ENCODE peak calls at places on chromosome 5, in nine cellular contexts. E is KBM-7, U is fibroblast of mammary gland, D is lung, Z is NCI-H510A treated with DMSO at 0.1 percent for 48 hours, R is Caki2, A is naive B cell, I is NCI-H1092, J is SW 1271. P is an unnamed sample.
A peak's percentile ranks its signal among the peaks of the same experiment; 100 is the strongest.

GRCh38 chr5:148776780-148777179 is 49.6 kb upstream of the ADRB2 start:
- DNase-seq in A (no peak), D (no peak), R (peak; percentile 7), I (no peak), J (peak; percentile 27), E (no peak), U (peak; percentile 78), Z (no peak), P (no peak)

GRCh38 chr5:415928-416635 is 26.9 kb upstream of the EXOC3 start:
- DNase-seq in D (no peak), I (no peak), E (no peak), U (no peak), A (no peak), J (no peak), R (no peak), Z (no peak), P (no peak)

GRCh38 chr5:117143381-117143780 is 568.8 kb upstream of the SEMA6A start:
- DNase-seq in A (no peak), U (no peak), I (no peak), J (no peak), D (no peak), Z (no peak), R (no peak), E (no peak), P (no peak)

GRCh38 chr5:141608557-141608956 is 10.2 kb downstream of the DIAPH1 start:
- DNase-seq in Z (no peak), J (no peak), R (peak; percentile 53), D (no peak), I (no peak), E (no peak), U (no peak), A (no peak), P (no peak)

GRCh38 chr5:144032375-144032774 is 138.1 kb downstream of the YIPF5 start:
- DNase-seq in Z (peak; percentile 3), U (no peak), I (peak; percentile 39), E (no peak), J (no peak), D (no peak), A (no peak), R (no peak), P (no peak)

GRCh38 chr5:95810305-95811125 is 12.0 kb downstream of the GLRX start:
- DNase-seq in U (no peak), Z (no peak), I (no peak), E (no peak), A (no peak), D (no peak), J (no peak), R (no peak), P (no peak)

GRCh38 chr5:64872044-64872443 is 103.3 kb downstream of the CWC27 start:
- DNase-seq in A (no peak), E (no peak), I (no peak), U (peak; percentile 49), D (no peak), J (no peak), Z (no peak), R (no peak), P (no peak)

GRCh38 chr5:145979270-145980223 is 43.2 kb downstream of the SH3RF2 start:
- DNase-seq in D (no peak), Z (no peak), I (no peak), U (no peak), A (no peak), R (no peak), J (no peak), E (no peak), P (peak; percentile 75)

GRCh38 chr5:38532165-38532669 is 24.2 kb downstream of the LIFR start:
- DNase-seq in D (no peak), A (no peak), J (no peak), Z (peak; percentile 80), U (no peak), E (no peak), I (peak; percentile 79), R (peak; percentile 10), P (no peak)

GRCh38 chr5:135157421-135158314 is 123.6 kb upstream of the PITX1 start:
- DNase-seq in U (no peak), D (no peak), J (no peak), I (no peak), Z (no peak), A (no peak), E (no peak), R (no peak), P (no peak)

P was measured in colonic mucosa.